ENCODE peak calls at places on chromosomes 7 and 10, in four cellular contexts. R is astrocyte of the cerebellum, Z is foreskin fibroblast, Q is kidney epithelial cell. G is an unnamed sample.
A peak's percentile ranks its signal among the peaks of the same experiment; 100 is the strongest.

GRCh38 chr7:44431091-44431608 is 59.3 kb downstream of the NUDCD3 start:
- DNase-seq in R (no peak), Z (no peak), Q (peak; percentile 16), G (no peak)

GRCh38 chr10:100327701-100328009 is 2.4 kb downstream of the PKD2L1 start:
- DNase-seq in Q (no peak), R (no peak), Z (no peak), G (no peak)

GRCh38 chr7:27520828-27521790 is 141.6 kb downstream of the HIBADH start:
- DNase-seq in R (no peak), Q (no peak), Z (peak; percentile 78), G (peak; percentile 56)

GRCh38 chr10:427746-428519 is 261.5 kb downstream of the DIP2C start:
- DNase-seq in Z (no peak), R (no peak), Q (no peak), G (no peak)

GRCh38 chr10:113960617-113961260 is 82.9 kb upstream of the ADRB1 start:
- DNase-seq in Z (no peak), Q (peak; percentile 29), R (no peak), G (no peak)

GRCh38 chr7:50771120-50772002 is 11.3 kb downstream of the GRB10 start:
- DNase-seq in Q (no peak), Z (no peak), R (peak; percentile 37), G (no peak)

GRCh38 chr7:135353832-135354231 is 120.2 kb downstream of the STRA8 start:
- DNase-seq in Q (no peak), R (no peak), Z (no peak), G (no peak)

GRCh38 chr10:50367732-50368131 is 116.4 kb upstream of the ASAH2 start:
- DNase-seq in R (no peak), Q (no peak), Z (peak; percentile 49), G (no peak)

GRCh38 chr10:96153065-96153464 is 23.0 kb downstream of the ZNF518A start:
- DNase-seq in Z (no peak), R (no peak), Q (no peak), G (no peak)

DNA sequence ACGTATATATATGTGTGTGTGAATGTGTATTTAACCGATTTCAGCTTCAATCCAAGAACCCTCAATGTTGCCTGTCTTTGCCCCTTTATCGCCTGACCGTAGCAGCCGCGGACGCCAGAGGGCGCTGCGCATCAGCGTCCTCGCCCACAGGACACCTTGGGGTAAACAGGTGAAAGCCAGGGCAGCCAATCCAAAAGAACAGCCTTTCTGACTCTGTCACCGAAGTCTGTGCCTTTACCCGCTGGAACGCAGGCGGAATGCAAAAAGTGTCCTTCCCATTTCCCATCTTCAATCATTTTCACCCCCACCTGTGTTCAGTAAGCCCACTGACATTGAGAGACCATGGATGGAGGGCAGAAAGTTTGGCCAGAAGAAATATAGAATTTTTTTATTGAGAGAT is 3.6 kb downstream of the NXPH1 start:
- DNase-seq in Z (peak; percentile 4), R (no peak), Q (no peak), G (no peak)
- TF ChIP-seq CTCF in Z (peak; percentile 37), R (peak; percentile 57), Q (peak; percentile 76), G (peak; percentile 90)

GRCh38 chr10:120941468-120941867 is 90.3 kb downstream of the WDR11 start:
- DNase-seq in Q (no peak), R (no peak), Z (no peak), G (no peak)
- H3K4me3 ChIP-seq in Q (no peak overlapping the region), R (no peak overlapping the region), Z (no peak overlapping the region), G (no peak overlapping the region)

GRCh38 chr10:76205361-76205760 is 773.9 kb downstream of the LRMDA start:
- DNase-seq in Q (no peak), R (no peak), Z (peak; percentile 58), G (no peak)
- TF ChIP-seq CTCF in Q (no peak), R (no peak), Z (no peak), G (no peak)

GRCh38 chr10:21171936-21172773 is 275.0 kb upstream of the NEBL start:
- DNase-seq in Q (no peak), R (no peak), Z (no peak), G (no peak)
- H3K4me3 ChIP-seq in Q (peak overlapping the region; percentile 68), R (no peak overlapping the region), Z (no peak overlapping the region), G (peak overlapping the region; percentile 67)

DNA sequence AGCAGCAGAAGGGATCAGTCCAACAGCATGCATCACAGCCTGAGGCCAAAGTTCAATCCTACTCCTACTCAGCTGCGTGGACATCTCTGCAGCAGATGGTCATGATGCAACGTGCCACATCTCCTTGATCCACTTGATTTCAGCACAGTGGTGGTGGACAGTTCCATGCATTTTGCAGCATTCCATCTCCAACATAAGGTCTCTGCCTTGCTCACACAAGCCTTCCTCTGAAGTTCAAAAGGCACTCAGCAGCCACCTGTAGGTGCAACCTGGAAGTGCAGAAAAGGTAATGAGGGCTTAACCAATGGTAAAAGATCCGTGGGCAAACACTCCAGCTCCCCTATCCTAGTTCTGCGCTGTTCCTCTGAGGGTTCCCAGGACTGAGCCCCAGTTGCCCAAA is 57.5 kb upstream of the CHCHD3 start:
- DNase-seq in Q (peak; percentile 14), R (peak; percentile 36), Z (peak; percentile 62), G (peak; percentile 15)
- TF ChIP-seq CTCF in Q (peak; percentile 49), R (peak; percentile 53), Z (no peak), G (peak; percentile 66)

DNA sequence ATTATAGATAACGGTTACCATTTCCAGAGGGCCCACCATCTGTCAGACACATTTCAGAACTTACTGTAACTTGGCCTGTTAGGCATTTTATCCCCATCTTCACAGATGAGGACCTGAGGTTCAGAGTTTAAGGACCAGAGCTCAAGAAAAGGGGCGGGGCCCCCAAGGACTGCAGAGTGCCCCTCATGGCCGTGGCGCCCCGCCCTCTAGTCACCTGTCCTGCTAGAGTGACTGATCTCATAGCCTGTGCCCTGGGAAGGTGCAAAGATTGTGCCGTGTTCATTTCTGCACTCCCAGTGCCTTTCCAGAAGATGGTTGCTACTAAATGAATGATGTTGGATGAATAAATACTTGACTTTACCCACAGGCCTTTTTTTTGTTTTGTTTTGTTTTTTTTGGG is 107.0 kb downstream of the XRCC2 start:
- DNase-seq in R (no peak), Q (no peak), Z (no peak), G (no peak)
- H3K4me3 ChIP-seq in R (no peak overlapping the region), Q (no peak overlapping the region), Z (no peak overlapping the region), G (no peak overlapping the region)

GRCh38 chr10:80502621-80503583 is 34.8 kb upstream of the SH2D4B start:
- DNase-seq in Z (no peak), Q (no peak), R (no peak), G (no peak)

GRCh38 chr10:80501913-80502521 is 35.7 kb upstream of the SH2D4B start:
- DNase-seq in Q (no peak), Z (no peak), R (no peak), G (no peak)

GRCh38 chr10:80498833-80499671 is 38.6 kb upstream of the SH2D4B start:
- DNase-seq in Z (peak; percentile 99), Q (peak; percentile 93), R (peak; percentile 93), G (peak; percentile 95)

GRCh38 chr10:80501381-80501912 is 36.3 kb upstream of the SH2D4B start:
- DNase-seq in Z (no peak), R (no peak), Q (no peak), G (no peak)

GRCh38 chr10:80500572-80501380 is 36.9 kb upstream of the SH2D4B start:
- DNase-seq in R (no peak), Q (no peak), Z (no peak), G (no peak)
- TF ChIP-seq CTCF in R (no peak), Q (no peak), Z (no peak), G (no peak)

DNA sequence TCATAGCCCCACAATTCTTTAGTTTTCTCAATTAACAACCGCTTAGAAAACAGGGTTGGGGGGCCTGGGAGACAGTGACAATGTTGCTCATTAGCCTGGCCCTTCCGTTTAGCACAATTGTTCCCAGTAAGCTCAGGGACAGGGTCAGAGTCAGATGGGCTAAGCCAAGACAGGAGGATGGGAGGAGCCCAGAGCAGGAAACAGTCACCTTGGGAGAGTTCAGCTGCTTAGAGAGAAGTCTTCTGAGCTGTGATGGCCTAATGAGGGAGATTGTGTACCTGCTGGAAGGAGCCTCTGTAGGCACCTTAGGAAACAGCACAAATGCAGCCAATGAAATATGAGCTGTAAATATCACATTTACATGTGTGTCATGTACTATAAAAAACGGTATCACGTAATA is 35.9 kb downstream of the SVOPL start:
- DNase-seq in Q (no peak), R (no peak), Z (no peak), G (no peak)
- H3K4me3 ChIP-seq in Q (no peak overlapping the region), R (no peak overlapping the region), Z (no peak overlapping the region), G (no peak overlapping the region)

GRCh38 chr7:98733036-98733435 is 116.0 kb downstream of the NPTX2 start:
- DNase-seq in R (no peak), Z (peak; percentile 28), Q (no peak), G (no peak)
- TF ChIP-seq CTCF in R (peak; percentile 52), Z (peak; percentile 42), Q (peak; percentile 51), G (peak; percentile 63)